ENCODE peak calls at places on chromosome 1, in five cellular contexts. One of them, this sample, is unnamed.

GRCh38 chr1:229086686-229087085 is 184.2 kb upstream of the RAB4A start:
- DNase-seq in neuronal stem cell: no peak
- DNase-seq in G401: no peak
- DNase-seq in pancreas: no peak
- DNase-seq in activated T-helper 1 cell treated with anti-CD3 and anti-CD28 coated beads, Interleukin-12 subunit alpha, Interleukin-12 subunit beta, Interleukin-2, Interleukin-4 antibody, amounts not matched to agents 30 ng/mL and 10 ng/mL and 1 ng/mL, durations not matched to agents 14 hours and 24 hours and 36 hours: no peak
- DNase-seq in this sample: no peak

GRCh38 chr1:53281180-53281579 is 42.9 kb upstream of the MAGOH start:
- DNase-seq in neuronal stem cell: no peak
- DNase-seq in G401: no peak
- DNase-seq in pancreas: no peak
- DNase-seq in activated T-helper 1 cell treated with anti-CD3 and anti-CD28 coated beads, Interleukin-12 subunit alpha, Interleukin-12 subunit beta, Interleukin-2, Interleukin-4 antibody, amounts not matched to agents 30 ng/mL and 10 ng/mL and 1 ng/mL, durations not matched to agents 14 hours and 24 hours and 36 hours: no peak
- DNase-seq in this sample: no peak

GRCh38 chr1:197666769-197667285 is 108.5 kb downstream of the DENND1B start:
- DNase-seq in neuronal stem cell: no peak
- DNase-seq in G401: no peak
- DNase-seq in pancreas: no peak
- DNase-seq in activated T-helper 1 cell treated with anti-CD3 and anti-CD28 coated beads, Interleukin-12 subunit alpha, Interleukin-12 subunit beta, Interleukin-2, Interleukin-4 antibody, amounts not matched to agents 30 ng/mL and 10 ng/mL and 1 ng/mL, durations not matched to agents 14 hours and 24 hours and 36 hours: no peak
- DNase-seq in this sample: no peak

GRCh38 chr1:62732327-62732726 is 44.1 kb upstream of the DOCK7 start:
- DNase-seq in neuronal stem cell: no peak
- DNase-seq in G401: no peak
- DNase-seq in pancreas: no peak
- DNase-seq in activated T-helper 1 cell treated with anti-CD3 and anti-CD28 coated beads, Interleukin-12 subunit alpha, Interleukin-12 subunit beta, Interleukin-2, Interleukin-4 antibody, amounts not matched to agents 30 ng/mL and 10 ng/mL and 1 ng/mL, durations not matched to agents 14 hours and 24 hours and 36 hours: no peak
- DNase-seq in this sample: no peak

GRCh38 chr1:145846191-145846590 is 761 bp downstream of the NUDT17 start:
- DNase-seq in neuronal stem cell: peak
- DNase-seq in G401: peak
- DNase-seq in pancreas: peak
- DNase-seq in activated T-helper 1 cell treated with anti-CD3 and anti-CD28 coated beads, Interleukin-12 subunit alpha, Interleukin-12 subunit beta, Interleukin-2, Interleukin-4 antibody, amounts not matched to agents 30 ng/mL and 10 ng/mL and 1 ng/mL, durations not matched to agents 14 hours and 24 hours and 36 hours: peak
- DNase-seq in this sample: peak

GRCh38 chr1:38991638-38992449 is 768 bp downstream of the AKIRIN1 start:
- DNase-seq in neuronal stem cell: peak
- DNase-seq in G401: peak
- DNase-seq in pancreas: peak
- DNase-seq in activated T-helper 1 cell treated with anti-CD3 and anti-CD28 coated beads, Interleukin-12 subunit alpha, Interleukin-12 subunit beta, Interleukin-2, Interleukin-4 antibody, amounts not matched to agents 30 ng/mL and 10 ng/mL and 1 ng/mL, durations not matched to agents 14 hours and 24 hours and 36 hours: no peak
- DNase-seq in this sample: no peak

GRCh38 chr1:248858096-248858890 is 592 bp downstream of the ZNF692 start:
- DNase-seq in neuronal stem cell: peak
- DNase-seq in G401: peak
- DNase-seq in pancreas: peak
- DNase-seq in activated T-helper 1 cell treated with anti-CD3 and anti-CD28 coated beads, Interleukin-12 subunit alpha, Interleukin-12 subunit beta, Interleukin-2, Interleukin-4 antibody, amounts not matched to agents 30 ng/mL and 10 ng/mL and 1 ng/mL, durations not matched to agents 14 hours and 24 hours and 36 hours: peak
- DNase-seq in this sample: no peak

GRCh38 chr1:156814571-156815260 is 1.9 kb downstream of the SH2D2A start:
- DNase-seq in neuronal stem cell: no peak
- DNase-seq in G401: no peak
- DNase-seq in pancreas: no peak
- DNase-seq in activated T-helper 1 cell treated with anti-CD3 and anti-CD28 coated beads, Interleukin-12 subunit alpha, Interleukin-12 subunit beta, Interleukin-2, Interleukin-4 antibody, amounts not matched to agents 30 ng/mL and 10 ng/mL and 1 ng/mL, durations not matched to agents 14 hours and 24 hours and 36 hours: no peak
- DNase-seq in this sample: no peak

GRCh38 chr1:43879414-43879813 is 54.2 kb upstream of the ARTN start:
- DNase-seq in neuronal stem cell: no peak
- DNase-seq in G401: no peak
- DNase-seq in pancreas: no peak
- DNase-seq in activated T-helper 1 cell treated with anti-CD3 and anti-CD28 coated beads, Interleukin-12 subunit alpha, Interleukin-12 subunit beta, Interleukin-2, Interleukin-4 antibody, amounts not matched to agents 30 ng/mL and 10 ng/mL and 1 ng/mL, durations not matched to agents 14 hours and 24 hours and 36 hours: no peak
- DNase-seq in this sample: no peak

GRCh38 chr1:12562955-12563576 is 54.9 kb downstream of the DHRS3 start:
- DNase-seq in neuronal stem cell: no peak
- DNase-seq in G401: no peak
- DNase-seq in pancreas: peak
- DNase-seq in activated T-helper 1 cell treated with anti-CD3 and anti-CD28 coated beads, Interleukin-12 subunit alpha, Interleukin-12 subunit beta, Interleukin-2, Interleukin-4 antibody, amounts not matched to agents 30 ng/mL and 10 ng/mL and 1 ng/mL, durations not matched to agents 14 hours and 24 hours and 36 hours: no peak
- DNase-seq in this sample: no peak

GRCh38 chr1:149916193-149916926 is 1.3 kb downstream of the SV2A start:
- DNase-seq in neuronal stem cell: no peak
- DNase-seq in G401: peak
- DNase-seq in pancreas: no peak
- DNase-seq in activated T-helper 1 cell treated with anti-CD3 and anti-CD28 coated beads, Interleukin-12 subunit alpha, Interleukin-12 subunit beta, Interleukin-2, Interleukin-4 antibody, amounts not matched to agents 30 ng/mL and 10 ng/mL and 1 ng/mL, durations not matched to agents 14 hours and 24 hours and 36 hours: no peak
- DNase-seq in this sample: no peak

GRCh38 chr1:23177438-23178380 is 9.1 kb upstream of the LUZP1 start:
- DNase-seq in neuronal stem cell: peak
- DNase-seq in G401: peak
- DNase-seq in pancreas: peak
- DNase-seq in activated T-helper 1 cell treated with anti-CD3 and anti-CD28 coated beads, Interleukin-12 subunit alpha, Interleukin-12 subunit beta, Interleukin-2, Interleukin-4 antibody, amounts not matched to agents 30 ng/mL and 10 ng/mL and 1 ng/mL, durations not matched to agents 14 hours and 24 hours and 36 hours: peak
- DNase-seq in this sample: peak

GRCh38 chr1:15885701-15886612 is 38.5 kb downstream of the SPEN start:
- DNase-seq in neuronal stem cell: peak
- DNase-seq in G401: peak
- DNase-seq in pancreas: peak
- DNase-seq in activated T-helper 1 cell treated with anti-CD3 and anti-CD28 coated beads, Interleukin-12 subunit alpha, Interleukin-12 subunit beta, Interleukin-2, Interleukin-4 antibody, amounts not matched to agents 30 ng/mL and 10 ng/mL and 1 ng/mL, durations not matched to agents 14 hours and 24 hours and 36 hours: no peak
- DNase-seq in this sample: no peak

This sample was measured in GM19239.